ENCODE peak calls at places on chromosomes 4 and X, in seven cellular contexts. K, X, O, H, Z, T and S are unnamed samples.

GRCh38 chrX:96713303-96713702 is 28.7 kb downstream of the DIAPH2 start:
- DNase-seq in K (no peak), X (no peak), O (no peak), H (no peak), T (no peak), Z (peak), S (no peak)

GRCh38 chr4:16794816-16795445 is 103.5 kb downstream of the LDB2 start:
- DNase-seq in X (peak), T (peak), O (peak), Z (peak), H (no peak), K (no peak), S (peak)

GRCh38 chr4:21900211-21900610 is 48.4 kb downstream of the KCNIP4 start:
- DNase-seq in O (no peak), K (no peak), H (no peak), T (no peak), X (no peak), Z (no peak), S (no peak)

GRCh38 chrX:150211988-150212387 is 151.1 kb upstream of the MAMLD1 start:
- DNase-seq in X (no peak), T (no peak), O (peak), K (no peak), Z (no peak), H (no peak), S (no peak)

GRCh38 chr4:171880136-171880535 is 66.9 kb downstream of the GALNTL6 start:
- DNase-seq in K (no peak), T (no peak), X (no peak), O (peak), Z (no peak), H (no peak), S (no peak)

GRCh38 chr4:35934370-35934981 is 309.8 kb downstream of the ARAP2 start:
- DNase-seq in H (no peak), T (no peak), K (no peak), Z (no peak), O (peak), X (peak), S (peak)

GRCh38 chrX:22165732-22166457 is 106.8 kb upstream of the CBLL2 start:
- DNase-seq in H (no peak), K (no peak), X (no peak), Z (no peak), T (no peak), O (peak), S (no peak)

GRCh38 chr4:122921971-122922876 is at the start of gene NUDT6:
- DNase-seq in X (peak), H (no peak), K (peak), Z (peak), T (peak), O (peak), S (peak)

GRCh38 chrX:19579485-19579884 is 64.2 kb upstream of the MAP3K15 start:
- DNase-seq in X (no peak), H (no peak), Z (no peak), K (no peak), T (no peak), O (peak), S (no peak)

GRCh38 chr4:140186651-140187315 is 32.8 kb upstream of the MAML3 start:
- DNase-seq in O (peak), X (no peak), T (peak), K (no peak), H (peak), Z (peak), S (no peak)

GRCh38 chr4:16029329-16029728 is 54.5 kb downstream of the PROM1 start:
- DNase-seq in X (no peak), H (no peak), Z (no peak), K (no peak), O (peak), T (no peak), S (no peak)

GRCh38 chrX:9928083-9928482 is 39.1 kb upstream of the CLDN34 start:
- DNase-seq in K (no peak), T (no peak), X (no peak), O (peak), H (no peak), Z (no peak), S (no peak)

GRCh38 chr4:76195326-76195725 is 18.3 kb downstream of the SCARB2 start:
- DNase-seq in X (no peak), O (no peak), H (no peak), T (no peak), K (no peak), Z (no peak), S (no peak)

GRCh38 chr4:13640149-13640671 is 12.7 kb upstream of the BOD1L1 start:
- DNase-seq in O (peak), K (no peak), T (no peak), X (no peak), Z (no peak), H (no peak), S (no peak)

DNA sequence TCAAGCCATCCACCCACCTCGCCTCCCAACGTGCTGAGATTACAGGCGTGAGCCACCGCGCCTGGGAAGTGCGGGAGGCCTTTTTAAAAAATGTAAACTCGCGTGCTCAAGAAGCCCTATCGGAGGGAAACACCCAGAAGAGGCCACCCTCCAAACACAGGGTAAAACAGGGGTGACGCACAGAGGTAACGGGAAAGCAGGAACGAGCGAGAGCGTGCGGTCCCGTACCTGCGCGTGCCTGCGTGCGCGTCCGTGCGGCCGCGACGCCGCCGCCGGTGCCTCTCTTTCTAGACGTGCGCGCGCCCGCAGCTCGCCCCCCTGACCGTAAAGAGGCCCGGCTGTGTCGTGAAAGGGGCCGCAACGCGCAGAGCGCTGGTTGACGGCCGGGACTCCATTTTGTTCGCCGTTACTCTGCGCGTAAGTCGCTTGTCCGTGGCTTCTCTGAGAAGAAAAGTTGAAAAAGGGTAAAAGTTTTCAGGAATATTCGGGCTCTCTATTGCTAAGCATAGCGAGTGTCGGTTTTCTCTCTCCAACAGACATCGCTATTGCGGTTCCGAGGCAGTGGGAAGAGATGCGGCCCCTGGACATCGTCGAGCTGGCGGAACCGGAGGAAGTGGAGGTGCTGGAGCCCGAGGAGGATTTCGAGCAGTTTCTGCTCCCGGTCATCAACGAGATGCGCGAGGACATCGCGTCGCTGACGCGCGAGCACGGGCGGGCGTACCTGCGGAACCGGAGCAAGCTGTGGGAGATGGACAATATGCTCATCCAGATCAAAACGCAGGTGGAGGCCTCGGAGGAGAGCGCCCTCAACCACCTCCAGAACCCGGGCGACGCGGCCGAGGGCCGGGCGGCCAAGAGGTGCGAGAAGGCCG is at the start of gene MRFAP1:
- DNase-seq in K (peak), O (peak), Z (peak), H (peak), X (peak), T (peak), S (peak)
- TF ChIP-seq POLR2A in K (no peak), O (peak), Z (peak), H (peak), X (peak), T (no peak), S (peak)

GRCh38 chr4:151605215-151605614 is 155.6 kb downstream of the GATB start:
- DNase-seq in Z (no peak), K (no peak), T (no peak), H (no peak), X (no peak), O (no peak), S (no peak)

GRCh38 chr4:151600432-151600831 is 160.4 kb downstream of the GATB start:
- DNase-seq in K (no peak), X (no peak), O (peak), T (no peak), Z (no peak), H (no peak), S (no peak)

GRCh38 chr4:151603377-151603776 is 157.4 kb downstream of the GATB start:
- DNase-seq in T (no peak), K (no peak), Z (no peak), O (no peak), H (no peak), X (no peak), S (no peak)

GRCh38 chr4:151606061-151606460 is 154.7 kb downstream of the GATB start:
- DNase-seq in T (no peak), H (no peak), K (no peak), Z (no peak), X (no peak), O (no peak), S (no peak)

GRCh38 chr4:151604238-151604637 is 156.6 kb downstream of the GATB start:
- DNase-seq in Z (no peak), T (no peak), X (no peak), O (peak), K (no peak), H (no peak), S (no peak)
- TF ChIP-seq POLR2A in Z (no peak), T (no peak), X (no peak), O (no peak), K (no peak), H (no peak), S (no peak)

GRCh38 chrX:135522878-135523693 is 2.6 kb downstream of the INTS6L start:
- DNase-seq in K (no peak), H (no peak), X (no peak), Z (no peak), T (no peak), O (no peak), S (peak)

GRCh38 chrX:135520022-135520552 is 373 bp upstream of the INTS6L start:
- DNase-seq in K (no peak), T (no peak), Z (no peak), O (peak), X (no peak), H (no peak), S (no peak)

GRCh38 chrX:135520553-135521404 is at the start of gene INTS6L:
- DNase-seq in X (peak), K (peak), H (peak), Z (peak), O (peak), T (peak), S (peak)

GRCh38 chrX:135522132-135522530 is 1.7 kb downstream of the INTS6L start:
- DNase-seq in Z (no peak), O (no peak), H (no peak), X (peak), K (no peak), T (no peak), S (peak)

GRCh38 chrX:135521405-135522131 is 1.1 kb downstream of the INTS6L start:
- DNase-seq in X (peak), Z (peak), K (peak), O (peak), T (peak), H (peak), S (peak)
- TF ChIP-seq POLR2A in X (peak), Z (peak), K (no peak), O (peak), T (no peak), H (no peak), S (peak)

DNA sequence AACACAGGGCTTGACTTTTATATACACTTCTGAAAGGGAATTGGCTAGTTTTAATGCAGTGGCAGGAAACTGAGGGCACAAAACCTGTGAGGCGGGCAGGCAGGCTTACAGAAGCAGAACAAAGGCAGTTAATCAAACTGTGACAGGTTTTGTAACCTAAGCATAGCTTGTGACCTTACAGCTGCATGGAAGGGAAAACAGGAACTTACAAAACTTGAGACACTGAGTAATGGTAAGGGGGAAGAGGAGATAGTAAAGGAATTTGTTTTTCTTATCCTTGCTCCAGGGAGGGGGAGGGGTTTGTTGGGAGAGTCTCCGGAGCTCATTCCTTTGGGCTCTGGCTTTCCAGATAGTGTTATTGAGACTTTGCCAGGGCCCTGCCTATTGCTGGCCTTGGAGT is 55.6 kb downstream of the SLITRK4 start:
- DNase-seq in T (peak), H (no peak), X (no peak), O (no peak), Z (no peak), K (no peak), S (no peak)
- TF ChIP-seq POLR2A in T (no peak), H (no peak), X (no peak), O (no peak), Z (no peak), K (no peak), S (no peak)